ENCODE peak calls at places on chromosome 1, in eight cellular contexts. One of them, this sample, is unnamed.

GRCh38 chr1:3459051-3459908 is 4.8 kb downstream of the ARHGEF16 start:
- DNase-seq in A549: no peak
- DNase-seq in IMR-90: no peak
- DNase-seq in heart right ventricle: peak
- DNase-seq in breast epithelium: no peak
- DNase-seq in OCI-LY7: no peak
- DNase-seq in osteoblast: peak
- DNase-seq in cardiac muscle cell: no peak
- DNase-seq in this sample: peak

GRCh38 chr1:244833734-244834595 is 1.5 kb upstream of the COX20 start:
- DNase-seq in A549: peak
- DNase-seq in IMR-90: peak
- DNase-seq in heart right ventricle: peak
- DNase-seq in breast epithelium: peak
- DNase-seq in OCI-LY7: peak
- DNase-seq in osteoblast: peak
- DNase-seq in cardiac muscle cell: peak
- DNase-seq in this sample: peak

GRCh38 chr1:6982860-6983259 is 197.6 kb downstream of the CAMTA1 start:
- DNase-seq in A549: no peak
- DNase-seq in IMR-90: no peak
- DNase-seq in heart right ventricle: no peak
- DNase-seq in breast epithelium: no peak
- DNase-seq in OCI-LY7: no peak
- DNase-seq in osteoblast: no peak
- DNase-seq in cardiac muscle cell: no peak
- DNase-seq in this sample: no peak

GRCh38 chr1:31577515-31578191 is 1.3 kb downstream of the TINAGL1 start:
- DNase-seq in A549: peak
- DNase-seq in IMR-90: peak
- DNase-seq in heart right ventricle: no peak
- DNase-seq in breast epithelium: no peak
- DNase-seq in OCI-LY7: no peak
- DNase-seq in osteoblast: peak
- DNase-seq in cardiac muscle cell: peak
- DNase-seq in this sample: no peak

GRCh38 chr1:172393354-172393753 is 27.1 kb upstream of the C1orf105 start:
- DNase-seq in A549: no peak
- DNase-seq in IMR-90: no peak
- DNase-seq in heart right ventricle: no peak
- DNase-seq in breast epithelium: no peak
- DNase-seq in OCI-LY7: peak
- DNase-seq in osteoblast: no peak
- DNase-seq in cardiac muscle cell: no peak
- DNase-seq in this sample: no peak

GRCh38 chr1:37650721-37651120 is 16.0 kb upstream of the RSPO1 start:
- DNase-seq in A549: no peak
- DNase-seq in IMR-90: no peak
- DNase-seq in heart right ventricle: no peak
- DNase-seq in breast epithelium: no peak
- DNase-seq in OCI-LY7: no peak
- DNase-seq in osteoblast: no peak
- DNase-seq in cardiac muscle cell: no peak
- DNase-seq in this sample: no peak

GRCh38 chr1:103448560-103448959 is 76.9 kb upstream of the RNPC3 start:
- DNase-seq in A549: no peak
- DNase-seq in IMR-90: no peak
- DNase-seq in heart right ventricle: no peak
- DNase-seq in breast epithelium: no peak
- DNase-seq in OCI-LY7: no peak
- DNase-seq in osteoblast: no peak
- DNase-seq in cardiac muscle cell: no peak
- DNase-seq in this sample: no peak

GRCh38 chr1:100073531-100073930 is 59.2 kb downstream of the SASS6 start:
- DNase-seq in A549: no peak
- DNase-seq in IMR-90: no peak
- DNase-seq in heart right ventricle: no peak
- DNase-seq in breast epithelium: no peak
- DNase-seq in OCI-LY7: no peak
- DNase-seq in osteoblast: no peak
- DNase-seq in cardiac muscle cell: no peak
- DNase-seq in this sample: no peak

GRCh38 chr1:8382051-8382505 is 64.2 kb downstream of the SLC45A1 start:
- DNase-seq in A549: no peak
- DNase-seq in IMR-90: no peak
- DNase-seq in heart right ventricle: no peak
- DNase-seq in breast epithelium: no peak
- DNase-seq in OCI-LY7: no peak
- DNase-seq in osteoblast: peak
- DNase-seq in cardiac muscle cell: peak
- DNase-seq in this sample: no peak

GRCh38 chr1:231487910-231488309 is 40.6 kb upstream of the TSNAX start:
- DNase-seq in A549: no peak
- DNase-seq in IMR-90: no peak
- DNase-seq in heart right ventricle: no peak
- DNase-seq in breast epithelium: no peak
- DNase-seq in OCI-LY7: no peak
- DNase-seq in osteoblast: no peak
- DNase-seq in cardiac muscle cell: no peak
- DNase-seq in this sample: no peak

GRCh38 chr1:209768354-209768774 is 12.5 kb downstream of the TRAF3IP3 start:
- DNase-seq in A549: no peak
- DNase-seq in IMR-90: no peak
- DNase-seq in heart right ventricle: no peak
- DNase-seq in breast epithelium: no peak
- DNase-seq in OCI-LY7: peak
- DNase-seq in osteoblast: no peak
- DNase-seq in cardiac muscle cell: no peak
- DNase-seq in this sample: no peak

GRCh38 chr1:47637111-47637685 is 199.4 kb downstream of the FOXD2 start:
- DNase-seq in A549: no peak
- DNase-seq in IMR-90: no peak
- DNase-seq in heart right ventricle: no peak
- DNase-seq in breast epithelium: no peak
- DNase-seq in OCI-LY7: no peak
- DNase-seq in osteoblast: peak
- DNase-seq in cardiac muscle cell: peak
- DNase-seq in this sample: no peak

GRCh38 chr1:46248122-46248920 is 758 bp downstream of the RAD54L start:
- DNase-seq in A549: peak
- DNase-seq in IMR-90: no peak
- DNase-seq in heart right ventricle: no peak
- DNase-seq in breast epithelium: no peak
- DNase-seq in OCI-LY7: peak
- DNase-seq in osteoblast: peak
- DNase-seq in cardiac muscle cell: no peak
- DNase-seq in this sample: peak

GRCh38 chr1:210669951-210670350 is 341.2 kb downstream of the HHAT start:
- DNase-seq in A549: no peak
- DNase-seq in IMR-90: no peak
- DNase-seq in heart right ventricle: no peak
- DNase-seq in breast epithelium: no peak
- DNase-seq in OCI-LY7: no peak
- DNase-seq in osteoblast: no peak
- DNase-seq in cardiac muscle cell: no peak
- DNase-seq in this sample: no peak

GRCh38 chr1:47569681-47570470 is 132.0 kb downstream of the FOXD2 start:
- DNase-seq in A549: peak
- DNase-seq in IMR-90: peak
- DNase-seq in heart right ventricle: no peak
- DNase-seq in breast epithelium: peak
- DNase-seq in OCI-LY7: no peak
- DNase-seq in osteoblast: peak
- DNase-seq in cardiac muscle cell: peak
- DNase-seq in this sample: no peak

GRCh38 chr1:186139706-186140105 is 235.3 kb downstream of the TPR start:
- DNase-seq in A549: no peak
- DNase-seq in IMR-90: peak
- DNase-seq in heart right ventricle: no peak
- DNase-seq in breast epithelium: peak
- DNase-seq in OCI-LY7: no peak
- DNase-seq in osteoblast: peak
- DNase-seq in cardiac muscle cell: peak
- DNase-seq in this sample: no peak

GRCh38 chr1:245807306-245807705 is 652.5 kb downstream of the KIF26B start:
- DNase-seq in A549: no peak
- DNase-seq in IMR-90: no peak
- DNase-seq in heart right ventricle: no peak
- DNase-seq in breast epithelium: no peak
- DNase-seq in OCI-LY7: peak
- DNase-seq in osteoblast: no peak
- DNase-seq in cardiac muscle cell: peak
- DNase-seq in this sample: no peak

GRCh38 chr1:153789478-153790148 is 14.4 kb downstream of the SLC27A3 start:
- DNase-seq in A549: no peak
- DNase-seq in IMR-90: no peak
- DNase-seq in heart right ventricle: no peak
- DNase-seq in breast epithelium: no peak
- DNase-seq in OCI-LY7: no peak
- DNase-seq in osteoblast: no peak
- DNase-seq in cardiac muscle cell: no peak
- DNase-seq in this sample: peak
- H3K27ac ChIP-seq in A549: no peak
- H3K27ac ChIP-seq in IMR-90: peak
- H3K27ac ChIP-seq in heart right ventricle: peak
- H3K27ac ChIP-seq in breast epithelium: peak
- H3K27ac ChIP-seq in OCI-LY7: no peak
- H3K27ac ChIP-seq in osteoblast: peak
- H3K27ac ChIP-seq in cardiac muscle cell: no peak
- H3K27ac ChIP-seq in this sample: peak

GRCh38 chr1:27672750-27673112 is 739 bp upstream of the IFI6 start:
- DNase-seq in A549: no peak
- DNase-seq in IMR-90: peak
- DNase-seq in heart right ventricle: no peak
- DNase-seq in breast epithelium: no peak
- DNase-seq in OCI-LY7: no peak
- DNase-seq in osteoblast: peak
- DNase-seq in cardiac muscle cell: peak
- DNase-seq in this sample: no peak
- H3K4me3 ChIP-seq in A549: peak
- H3K4me3 ChIP-seq in IMR-90: peak
- H3K4me3 ChIP-seq in heart right ventricle: peak
- H3K4me3 ChIP-seq in breast epithelium: no peak
- H3K4me3 ChIP-seq in OCI-LY7: peak
- H3K4me3 ChIP-seq in osteoblast: peak
- H3K4me3 ChIP-seq in cardiac muscle cell: peak
- H3K4me3 ChIP-seq in this sample: peak

GRCh38 chr1:11800391-11800755 is 5.4 kb downstream of the MTHFR start:
- DNase-seq in A549: no peak
- DNase-seq in IMR-90: no peak
- DNase-seq in heart right ventricle: no peak
- DNase-seq in breast epithelium: no peak
- DNase-seq in OCI-LY7: no peak
- DNase-seq in osteoblast: no peak
- DNase-seq in cardiac muscle cell: no peak
- DNase-seq in this sample: no peak

GRCh38 chr1:11800756-11801433 is 4.9 kb downstream of the MTHFR start:
- DNase-seq in A549: no peak
- DNase-seq in IMR-90: no peak
- DNase-seq in heart right ventricle: no peak
- DNase-seq in breast epithelium: no peak
- DNase-seq in OCI-LY7: no peak
- DNase-seq in osteoblast: no peak
- DNase-seq in cardiac muscle cell: no peak
- DNase-seq in this sample: no peak

GRCh38 chr1:11799896-11800295 is 5.9 kb downstream of the MTHFR start:
- DNase-seq in A549: no peak
- DNase-seq in IMR-90: no peak
- DNase-seq in heart right ventricle: no peak
- DNase-seq in breast epithelium: no peak
- DNase-seq in OCI-LY7: no peak
- DNase-seq in osteoblast: no peak
- DNase-seq in cardiac muscle cell: no peak
- DNase-seq in this sample: no peak

GRCh38 chr1:11797525-11798216 is 8.1 kb downstream of the MTHFR start:
- DNase-seq in A549: no peak
- DNase-seq in IMR-90: peak
- DNase-seq in heart right ventricle: peak
- DNase-seq in breast epithelium: no peak
- DNase-seq in OCI-LY7: no peak
- DNase-seq in osteoblast: peak
- DNase-seq in cardiac muscle cell: peak
- DNase-seq in this sample: no peak

DNA sequence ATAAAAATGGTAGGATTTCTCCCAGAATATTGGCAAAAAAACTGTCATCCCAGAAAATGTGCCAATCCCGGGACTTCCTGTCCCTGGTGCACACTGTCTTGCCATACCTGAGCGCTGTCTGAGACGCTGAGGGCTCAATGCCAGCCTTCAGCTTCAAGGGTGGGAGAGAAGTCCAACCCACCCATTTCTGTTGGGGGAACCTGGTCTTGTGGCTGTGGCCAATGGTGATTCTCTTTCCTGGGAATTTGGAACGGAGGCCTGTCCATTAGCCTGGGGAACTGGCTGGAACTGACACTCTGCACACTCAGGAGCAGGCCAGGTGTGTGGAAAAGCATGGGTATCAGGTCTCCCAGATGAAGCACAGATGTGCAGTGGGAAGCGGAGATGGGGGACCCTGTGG is 6.7 kb downstream of the MTHFR start:
- DNase-seq in A549: no peak
- DNase-seq in IMR-90: no peak
- DNase-seq in heart right ventricle: no peak
- DNase-seq in breast epithelium: no peak
- DNase-seq in OCI-LY7: no peak
- DNase-seq in osteoblast: no peak
- DNase-seq in cardiac muscle cell: no peak
- DNase-seq in this sample: no peak
- H3K27ac ChIP-seq in A549: no peak
- H3K27ac ChIP-seq in IMR-90: no peak
- H3K27ac ChIP-seq in heart right ventricle: peak
- H3K27ac ChIP-seq in breast epithelium: peak
- H3K27ac ChIP-seq in OCI-LY7: no peak
- H3K27ac ChIP-seq in osteoblast: no peak
- H3K27ac ChIP-seq in cardiac muscle cell: no peak
- H3K27ac ChIP-seq in this sample: peak

DNA sequence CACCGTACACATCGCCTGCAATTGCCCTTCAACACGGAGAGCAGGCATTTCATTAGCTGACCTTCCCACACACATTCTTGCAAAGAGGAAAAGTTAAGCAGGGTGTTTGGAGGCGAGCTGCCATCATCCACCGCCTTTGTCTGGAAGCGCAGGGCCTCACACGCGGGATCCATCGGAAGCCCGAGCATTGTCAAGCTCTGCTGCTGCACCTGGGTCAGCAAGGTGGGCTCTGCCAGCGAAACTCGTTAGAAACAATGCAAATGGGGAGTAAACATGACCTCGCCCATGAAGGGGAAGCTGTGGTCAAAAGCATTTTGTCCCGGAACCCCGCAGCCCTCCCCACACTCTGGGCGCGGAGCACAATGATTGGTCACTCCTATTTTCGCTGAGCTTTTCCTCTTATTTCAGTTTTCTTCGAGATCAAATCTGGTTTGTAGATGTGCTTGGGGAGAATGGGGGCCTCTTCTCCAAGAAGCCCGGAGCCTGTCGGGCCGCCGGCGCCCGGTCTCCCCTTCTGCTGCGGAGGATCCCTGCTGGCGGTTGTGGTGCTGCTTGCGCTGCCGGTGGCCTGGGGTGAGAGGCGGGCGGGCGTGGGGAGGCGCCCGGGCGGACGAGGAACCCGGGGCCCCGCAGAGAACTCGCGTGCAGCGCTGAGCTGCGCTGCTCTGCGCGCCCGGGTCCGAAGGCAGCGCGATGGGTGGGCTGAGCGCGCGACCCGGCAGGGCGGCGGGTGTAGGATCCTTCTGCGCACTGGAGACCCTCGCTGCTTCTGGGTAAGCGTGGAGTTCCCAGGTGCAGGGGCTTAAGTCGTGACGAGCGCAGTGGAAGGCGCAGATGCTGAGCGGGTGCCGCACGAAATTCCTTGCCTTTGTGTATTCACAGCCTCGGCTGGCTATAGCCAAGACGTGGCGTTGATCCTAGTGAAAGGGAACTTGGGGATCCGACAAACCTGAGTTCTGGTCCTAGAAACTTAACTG is at the start of gene CR1:
- DNase-seq in A549: no peak
- DNase-seq in IMR-90: no peak
- DNase-seq in heart right ventricle: peak
- DNase-seq in breast epithelium: no peak
- DNase-seq in OCI-LY7: peak
- DNase-seq in osteoblast: peak
- DNase-seq in cardiac muscle cell: peak
- DNase-seq in this sample: peak
- H3K4me3 ChIP-seq in A549: peak
- H3K4me3 ChIP-seq in IMR-90: peak
- H3K4me3 ChIP-seq in heart right ventricle: peak
- H3K4me3 ChIP-seq in breast epithelium: peak
- H3K4me3 ChIP-seq in OCI-LY7: peak
- H3K4me3 ChIP-seq in osteoblast: no peak
- H3K4me3 ChIP-seq in cardiac muscle cell: peak
- H3K4me3 ChIP-seq in this sample: peak

This sample was measured in psoas muscle.